ENCODE peak calls at places on chromosomes 5 and 9, in four cellular contexts. I, S, P and F are unnamed samples.

GRCh38 chr5:177357459-177358332 is at the start of gene RGS14:
- DNase-seq in P (no peak), I (peak), S (peak), F (peak)

GRCh38 chr9:14033067-14033466 is 280.9 kb downstream of the NFIB start:
- DNase-seq in I (no peak), P (no peak), S (no peak), F (no peak)

GRCh38 chr5:105695916-105696315 is 1974.8 kb downstream of the EFNA5 start:
- DNase-seq in I (no peak), P (no peak), S (no peak), F (no peak)

GRCh38 chr9:125942111-125942510 is 194.9 kb downstream of the PBX3 start:
- DNase-seq in I (no peak), S (no peak), P (no peak), F (no peak)

GRCh38 chr5:135993894-135994514 is 34.8 kb upstream of the TGFBI start:
- DNase-seq in S (no peak), I (no peak), P (no peak), F (no peak)

GRCh38 chr5:116738948-116739339 is 164.3 kb upstream of the SEMA6A start:
- DNase-seq in S (no peak), I (no peak), P (no peak), F (no peak)

GRCh38 chr9:136253246-136254130 is 7.9 kb upstream of the QSOX2 start:
- DNase-seq in S (no peak), P (no peak), I (no peak), F (no peak)

GRCh38 chr5:133930061-133930823 is 38.2 kb downstream of the C5orf15 start:
- DNase-seq in I (peak), P (no peak), S (no peak), F (peak)

GRCh38 chr5:55692509-55692908 is 19.6 kb downstream of the SLC38A9 start:
- DNase-seq in P (no peak), I (no peak), S (no peak), F (no peak)